ENCODE peak calls at places on chromosome 10, in six cellular contexts. One of them, this sample, is unnamed.

GRCh38 chr10:119315128-119316001 is 108.0 kb downstream of the GRK5 start:
- DNase-seq in T follicular helper cell: peak
- DNase-seq in astrocyte of the spinal cord: peak
- DNase-seq in RWPE2: no peak
- DNase-seq in GM23248: peak
- DNase-seq in M059J: peak
- DNase-seq in this sample: peak

GRCh38 chr10:12605580-12606405 is 256.4 kb downstream of the CAMK1D start:
- DNase-seq in RWPE2: no peak
- DNase-seq in M059J: peak
- DNase-seq in GM23248: peak
- DNase-seq in astrocyte of the spinal cord: peak
- DNase-seq in T follicular helper cell: peak
- DNase-seq in this sample: peak

GRCh38 chr10:52451817-52452216 is 137.7 kb downstream of the DKK1 start:
- DNase-seq in GM23248: peak
- DNase-seq in RWPE2: no peak
- DNase-seq in T follicular helper cell: no peak
- DNase-seq in M059J: peak
- DNase-seq in astrocyte of the spinal cord: peak
- DNase-seq in this sample: no peak

GRCh38 chr10:101322266-101323151 is 31.5 kb upstream of the BTRC start:
- DNase-seq in GM23248: no peak
- DNase-seq in astrocyte of the spinal cord: no peak
- DNase-seq in RWPE2: no peak
- DNase-seq in M059J: no peak
- DNase-seq in T follicular helper cell: no peak
- DNase-seq in this sample: no peak

GRCh38 chr10:48661441-48661840 is 23.2 kb upstream of the WDFY4 start:
- DNase-seq in astrocyte of the spinal cord: no peak
- DNase-seq in T follicular helper cell: no peak
- DNase-seq in M059J: no peak
- DNase-seq in GM23248: no peak
- DNase-seq in RWPE2: no peak
- DNase-seq in this sample: no peak

GRCh38 chr10:99872367-99873162 is 90.1 kb downstream of the ABCC2 start:
- DNase-seq in M059J: peak
- DNase-seq in RWPE2: no peak
- DNase-seq in GM23248: peak
- DNase-seq in astrocyte of the spinal cord: peak
- DNase-seq in T follicular helper cell: no peak
- DNase-seq in this sample: no peak

GRCh38 chr10:83538047-83538446 is 601.3 kb upstream of the GHITM start:
- DNase-seq in RWPE2: no peak
- DNase-seq in T follicular helper cell: no peak
- DNase-seq in M059J: no peak
- DNase-seq in GM23248: no peak
- DNase-seq in astrocyte of the spinal cord: no peak
- DNase-seq in this sample: no peak

GRCh38 chr10:32929634-32930033 is 28.4 kb downstream of the ITGB1 start:
- DNase-seq in RWPE2: no peak
- DNase-seq in M059J: no peak
- DNase-seq in GM23248: no peak
- DNase-seq in astrocyte of the spinal cord: no peak
- DNase-seq in T follicular helper cell: no peak
- DNase-seq in this sample: no peak

GRCh38 chr10:80274396-80275134 is 14.9 kb downstream of the MAT1A start:
- DNase-seq in astrocyte of the spinal cord: no peak
- DNase-seq in M059J: no peak
- DNase-seq in T follicular helper cell: no peak
- DNase-seq in GM23248: no peak
- DNase-seq in RWPE2: no peak
- DNase-seq in this sample: no peak

GRCh38 chr10:5518143-5518542 is 6.6 kb upstream of the CALML3 start:
- DNase-seq in M059J: no peak
- DNase-seq in astrocyte of the spinal cord: no peak
- DNase-seq in RWPE2: no peak
- DNase-seq in T follicular helper cell: no peak
- DNase-seq in GM23248: no peak
- DNase-seq in this sample: no peak

GRCh38 chr10:13054844-13055243 is 45.1 kb upstream of the OPTN start:
- DNase-seq in GM23248: no peak
- DNase-seq in RWPE2: no peak
- DNase-seq in M059J: no peak
- DNase-seq in astrocyte of the spinal cord: no peak
- DNase-seq in T follicular helper cell: no peak
- DNase-seq in this sample: no peak

GRCh38 chr10:132790934-132791829 is 5.2 kb upstream of the NKX6-2 start:
- DNase-seq in astrocyte of the spinal cord: no peak
- DNase-seq in GM23248: no peak
- DNase-seq in RWPE2: no peak
- DNase-seq in M059J: no peak
- DNase-seq in T follicular helper cell: no peak
- DNase-seq in this sample: no peak

GRCh38 chr10:96673318-96674099 is 46.8 kb downstream of the PIK3AP1 start:
- DNase-seq in astrocyte of the spinal cord: peak
- DNase-seq in RWPE2: no peak
- DNase-seq in M059J: peak
- DNase-seq in GM23248: no peak
- DNase-seq in T follicular helper cell: no peak
- DNase-seq in this sample: peak

GRCh38 chr10:95480102-95480900 is 80.9 kb downstream of the SORBS1 start:
- DNase-seq in T follicular helper cell: no peak
- DNase-seq in GM23248: peak
- DNase-seq in RWPE2: no peak
- DNase-seq in astrocyte of the spinal cord: no peak
- DNase-seq in M059J: peak
- DNase-seq in this sample: no peak

GRCh38 chr10:4101918-4102654 is 317.1 kb upstream of the KLF6 start:
- DNase-seq in astrocyte of the spinal cord: no peak
- DNase-seq in T follicular helper cell: no peak
- DNase-seq in M059J: no peak
- DNase-seq in RWPE2: no peak
- DNase-seq in GM23248: no peak
- DNase-seq in this sample: no peak

GRCh38 chr10:97000487-97001182 is 168.5 kb downstream of the LCOR start:
- DNase-seq in T follicular helper cell: no peak
- DNase-seq in M059J: peak
- DNase-seq in astrocyte of the spinal cord: no peak
- DNase-seq in GM23248: no peak
- DNase-seq in RWPE2: no peak
- DNase-seq in this sample: no peak

GRCh38 chr10:35611750-35612149 is 6.6 kb downstream of the GJD4 start:
- DNase-seq in T follicular helper cell: no peak
- DNase-seq in M059J: no peak
- DNase-seq in RWPE2: no peak
- DNase-seq in GM23248: no peak
- DNase-seq in astrocyte of the spinal cord: no peak
- DNase-seq in this sample: no peak

GRCh38 chr10:3278771-3279170 is 106.2 kb upstream of the PITRM1 start:
- DNase-seq in RWPE2: no peak
- DNase-seq in T follicular helper cell: no peak
- DNase-seq in astrocyte of the spinal cord: no peak
- DNase-seq in M059J: no peak
- DNase-seq in GM23248: no peak
- DNase-seq in this sample: no peak

GRCh38 chr10:7438196-7438986 is 27.6 kb upstream of the SFMBT2 start:
- DNase-seq in RWPE2: no peak
- DNase-seq in astrocyte of the spinal cord: no peak
- DNase-seq in T follicular helper cell: no peak
- DNase-seq in GM23248: no peak
- DNase-seq in M059J: no peak
- DNase-seq in this sample: no peak

GRCh38 chr10:69571618-69572158 is 1.5 kb downstream of the NEUROG3 start:
- DNase-seq in RWPE2: no peak
- DNase-seq in GM23248: no peak
- DNase-seq in T follicular helper cell: no peak
- DNase-seq in astrocyte of the spinal cord: no peak
- DNase-seq in M059J: no peak
- DNase-seq in this sample: no peak

GRCh38 chr10:77131214-77131613 is 506.4 kb downstream of the KCNMA1 start:
- DNase-seq in RWPE2: no peak
- DNase-seq in GM23248: peak
- DNase-seq in M059J: no peak
- DNase-seq in T follicular helper cell: no peak
- DNase-seq in astrocyte of the spinal cord: peak
- DNase-seq in this sample: no peak

GRCh38 chr10:97550336-97551149 is 22.0 kb upstream of the ANKRD2 start:
- DNase-seq in astrocyte of the spinal cord: no peak
- DNase-seq in M059J: no peak
- DNase-seq in RWPE2: no peak
- DNase-seq in GM23248: no peak
- DNase-seq in T follicular helper cell: no peak
- DNase-seq in this sample: no peak

GRCh38 chr10:114364726-114365125 is 39.6 kb downstream of the AFAP1L2 start:
- DNase-seq in T follicular helper cell: no peak
- DNase-seq in M059J: no peak
- DNase-seq in RWPE2: no peak
- DNase-seq in GM23248: no peak
- DNase-seq in astrocyte of the spinal cord: no peak
- DNase-seq in this sample: no peak

GRCh38 chr10:82529064-82529463 is 654.1 kb downstream of the NRG3 start:
- DNase-seq in astrocyte of the spinal cord: no peak
- DNase-seq in T follicular helper cell: no peak
- DNase-seq in GM23248: no peak
- DNase-seq in M059J: no peak
- DNase-seq in RWPE2: no peak
- DNase-seq in this sample: no peak

GRCh38 chr10:61063911-61064310 is 119.9 kb upstream of the RHOBTB1 start:
- DNase-seq in RWPE2: no peak
- DNase-seq in GM23248: no peak
- DNase-seq in M059J: no peak
- DNase-seq in T follicular helper cell: no peak
- DNase-seq in astrocyte of the spinal cord: no peak
- DNase-seq in this sample: no peak

GRCh38 chr10:96585726-96586418 is 940 bp downstream of the TM9SF3 start:
- DNase-seq in RWPE2: no peak
- DNase-seq in astrocyte of the spinal cord: no peak
- DNase-seq in M059J: peak
- DNase-seq in GM23248: peak
- DNase-seq in T follicular helper cell: no peak
- DNase-seq in this sample: no peak

GRCh38 chr10:29032229-29032628 is 256.6 kb upstream of the LYZL1 start:
- DNase-seq in astrocyte of the spinal cord: no peak
- DNase-seq in T follicular helper cell: no peak
- DNase-seq in RWPE2: no peak
- DNase-seq in M059J: no peak
- DNase-seq in GM23248: no peak
- DNase-seq in this sample: no peak

GRCh38 chr10:132387723-132388210 is 9.2 kb upstream of the PWWP2B start:
- DNase-seq in RWPE2: peak
- DNase-seq in M059J: peak
- DNase-seq in GM23248: peak
- DNase-seq in T follicular helper cell: peak
- DNase-seq in astrocyte of the spinal cord: peak
- DNase-seq in this sample: peak

GRCh38 chr10:12699756-12700556 is 301.6 kb downstream of the CCDC3 start:
- DNase-seq in T follicular helper cell: no peak
- DNase-seq in GM23248: peak
- DNase-seq in astrocyte of the spinal cord: no peak
- DNase-seq in M059J: no peak
- DNase-seq in RWPE2: no peak
- DNase-seq in this sample: no peak

This sample was measured in T-cell.